ENCODE peak calls at places on chromosomes 12 and 14, in six cellular contexts. One of them, this sample, is unnamed.

GRCh38 chr14:38948576-38948975 is 154.5 kb downstream of the SEC23A start:
- DNase-seq in foreskin fibroblast: no peak
- DNase-seq in AG04450: no peak
- DNase-seq in psoas muscle: no peak
- DNase-seq in choroid plexus epithelial cell: no peak
- DNase-seq in Jurkat, Clone E6-1: no peak
- DNase-seq in this sample: no peak

GRCh38 chr12:84912191-84913142 is at the start of gene SLC6A15:
- DNase-seq in foreskin fibroblast: peak
- DNase-seq in AG04450: no peak
- DNase-seq in psoas muscle: peak
- DNase-seq in choroid plexus epithelial cell: peak
- DNase-seq in Jurkat, Clone E6-1: no peak
- DNase-seq in this sample: peak

GRCh38 chr14:22112004-22112403 is 438.4 kb upstream of the OR4E1 start:
- DNase-seq in foreskin fibroblast: no peak
- DNase-seq in AG04450: no peak
- DNase-seq in psoas muscle: no peak
- DNase-seq in choroid plexus epithelial cell: peak
- DNase-seq in Jurkat, Clone E6-1: no peak
- DNase-seq in this sample: no peak

GRCh38 chr12:75526655-75527511 is 15.5 kb upstream of the KRR1 start:
- DNase-seq in foreskin fibroblast: peak
- DNase-seq in AG04450: peak
- DNase-seq in psoas muscle: no peak
- DNase-seq in choroid plexus epithelial cell: peak
- DNase-seq in Jurkat, Clone E6-1: peak
- DNase-seq in this sample: peak

GRCh38 chr14:73463411-73463810 is 5.1 kb upstream of the NUMB start:
- DNase-seq in foreskin fibroblast: peak
- DNase-seq in AG04450: peak
- DNase-seq in psoas muscle: peak
- DNase-seq in choroid plexus epithelial cell: peak
- DNase-seq in Jurkat, Clone E6-1: peak
- DNase-seq in this sample: peak

GRCh38 chr14:72780771-72781170 is 113.1 kb downstream of the DPF3 start:
- DNase-seq in foreskin fibroblast: peak
- DNase-seq in AG04450: no peak
- DNase-seq in psoas muscle: no peak
- DNase-seq in choroid plexus epithelial cell: peak
- DNase-seq in Jurkat, Clone E6-1: no peak
- DNase-seq in this sample: peak

GRCh38 chr12:67515679-67516363 is 132.7 kb upstream of the DYRK2 start:
- DNase-seq in foreskin fibroblast: no peak
- DNase-seq in AG04450: no peak
- DNase-seq in psoas muscle: no peak
- DNase-seq in choroid plexus epithelial cell: peak
- DNase-seq in Jurkat, Clone E6-1: peak
- DNase-seq in this sample: peak

GRCh38 chr14:62084020-62084419 is 321.8 kb downstream of the SNAPC1 start:
- DNase-seq in foreskin fibroblast: no peak
- DNase-seq in AG04450: no peak
- DNase-seq in psoas muscle: no peak
- DNase-seq in choroid plexus epithelial cell: no peak
- DNase-seq in Jurkat, Clone E6-1: peak
- DNase-seq in this sample: no peak

GRCh38 chr12:66679441-66680069 is 679 bp upstream of the GRIP1 start:
- DNase-seq in foreskin fibroblast: no peak
- DNase-seq in AG04450: no peak
- DNase-seq in psoas muscle: no peak
- DNase-seq in choroid plexus epithelial cell: no peak
- DNase-seq in Jurkat, Clone E6-1: no peak
- DNase-seq in this sample: no peak

GRCh38 chr12:48422060-48422459 is 50.3 kb upstream of the ANP32D start:
- DNase-seq in foreskin fibroblast: no peak
- DNase-seq in AG04450: no peak
- DNase-seq in psoas muscle: no peak
- DNase-seq in choroid plexus epithelial cell: peak
- DNase-seq in Jurkat, Clone E6-1: no peak
- DNase-seq in this sample: peak

GRCh38 chr14:21264025-21264801 is 5.0 kb downstream of the HNRNPC start:
- DNase-seq in foreskin fibroblast: peak
- DNase-seq in AG04450: peak
- DNase-seq in psoas muscle: no peak
- DNase-seq in choroid plexus epithelial cell: peak
- DNase-seq in Jurkat, Clone E6-1: no peak
- DNase-seq in this sample: peak

GRCh38 chr12:47954467-47955045 is 8.8 kb upstream of the TMEM106C start:
- DNase-seq in foreskin fibroblast: no peak
- DNase-seq in AG04450: no peak
- DNase-seq in psoas muscle: no peak
- DNase-seq in choroid plexus epithelial cell: no peak
- DNase-seq in Jurkat, Clone E6-1: peak
- DNase-seq in this sample: peak

GRCh38 chr12:123089125-123089524 is 61.8 kb downstream of the PITPNM2 start:
- DNase-seq in foreskin fibroblast: no peak
- DNase-seq in AG04450: no peak
- DNase-seq in psoas muscle: no peak
- DNase-seq in choroid plexus epithelial cell: no peak
- DNase-seq in Jurkat, Clone E6-1: no peak
- DNase-seq in this sample: no peak

GRCh38 chr12:46101121-46101869 is 110.9 kb upstream of the SCAF11 start:
- DNase-seq in foreskin fibroblast: no peak
- DNase-seq in AG04450: no peak
- DNase-seq in psoas muscle: no peak
- DNase-seq in choroid plexus epithelial cell: no peak
- DNase-seq in Jurkat, Clone E6-1: no peak
- DNase-seq in this sample: no peak

GRCh38 chr12:25054783-25055144 is 105.9 kb upstream of the BCAT1 start:
- DNase-seq in foreskin fibroblast: peak
- DNase-seq in AG04450: no peak
- DNase-seq in psoas muscle: no peak
- DNase-seq in choroid plexus epithelial cell: peak
- DNase-seq in Jurkat, Clone E6-1: no peak
- DNase-seq in this sample: no peak
- H3K4me3 ChIP-seq in foreskin fibroblast: no peak
- H3K4me3 ChIP-seq in AG04450: no peak
- H3K4me3 ChIP-seq in psoas muscle: peak
- H3K4me3 ChIP-seq in choroid plexus epithelial cell: no peak
- H3K4me3 ChIP-seq in Jurkat, Clone E6-1: no peak
- H3K4me3 ChIP-seq in this sample: no peak

GRCh38 chr14:69190191-69190590 is 1.1 kb upstream of the EXD2 start:
- DNase-seq in foreskin fibroblast: no peak
- DNase-seq in AG04450: no peak
- DNase-seq in psoas muscle: no peak
- DNase-seq in choroid plexus epithelial cell: no peak
- DNase-seq in Jurkat, Clone E6-1: no peak
- DNase-seq in this sample: no peak
- H3K4me3 ChIP-seq in foreskin fibroblast: no peak
- H3K4me3 ChIP-seq in AG04450: no peak
- H3K4me3 ChIP-seq in psoas muscle: no peak
- H3K4me3 ChIP-seq in choroid plexus epithelial cell: no peak
- H3K4me3 ChIP-seq in Jurkat, Clone E6-1: no peak
- H3K4me3 ChIP-seq in this sample: no peak

DNA sequence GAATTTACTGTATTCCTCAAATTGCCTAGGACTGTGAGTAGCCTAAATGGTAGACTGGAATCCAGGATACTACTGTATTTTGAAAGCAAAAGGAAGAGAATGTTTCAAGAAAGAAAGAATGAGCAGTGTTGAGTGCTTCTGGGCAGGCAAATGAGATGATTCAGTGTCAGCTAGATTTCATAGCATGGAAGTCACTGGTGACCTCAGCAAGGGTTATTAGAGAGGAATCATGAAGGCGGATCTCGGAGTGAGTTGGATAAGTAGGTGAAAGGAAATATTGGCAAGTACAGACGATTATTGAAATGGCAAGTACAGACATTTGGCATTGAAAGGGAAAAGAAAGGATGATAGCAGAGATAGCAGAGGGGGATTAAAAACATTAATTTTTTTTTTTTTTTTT is 27.1 kb downstream of the VRK1 start:
- DNase-seq in foreskin fibroblast: peak
- DNase-seq in AG04450: peak
- DNase-seq in psoas muscle: no peak
- DNase-seq in choroid plexus epithelial cell: peak
- DNase-seq in Jurkat, Clone E6-1: no peak
- DNase-seq in this sample: peak
- H3K4me3 ChIP-seq in foreskin fibroblast: no peak
- H3K4me3 ChIP-seq in AG04450: peak
- H3K4me3 ChIP-seq in psoas muscle: no peak
- H3K4me3 ChIP-seq in choroid plexus epithelial cell: no peak
- H3K4me3 ChIP-seq in Jurkat, Clone E6-1: no peak
- H3K4me3 ChIP-seq in this sample: no peak

GRCh38 chr12:62861157-62861535 is 73.8 kb downstream of the PPM1H start:
- DNase-seq in foreskin fibroblast: no peak
- DNase-seq in AG04450: no peak
- DNase-seq in psoas muscle: no peak
- DNase-seq in choroid plexus epithelial cell: no peak
- DNase-seq in Jurkat, Clone E6-1: no peak
- DNase-seq in this sample: no peak
- H3K4me3 ChIP-seq in foreskin fibroblast: no peak
- H3K4me3 ChIP-seq in AG04450: no peak
- H3K4me3 ChIP-seq in psoas muscle: peak
- H3K4me3 ChIP-seq in choroid plexus epithelial cell: no peak
- H3K4me3 ChIP-seq in Jurkat, Clone E6-1: no peak
- H3K4me3 ChIP-seq in this sample: no peak

DNA sequence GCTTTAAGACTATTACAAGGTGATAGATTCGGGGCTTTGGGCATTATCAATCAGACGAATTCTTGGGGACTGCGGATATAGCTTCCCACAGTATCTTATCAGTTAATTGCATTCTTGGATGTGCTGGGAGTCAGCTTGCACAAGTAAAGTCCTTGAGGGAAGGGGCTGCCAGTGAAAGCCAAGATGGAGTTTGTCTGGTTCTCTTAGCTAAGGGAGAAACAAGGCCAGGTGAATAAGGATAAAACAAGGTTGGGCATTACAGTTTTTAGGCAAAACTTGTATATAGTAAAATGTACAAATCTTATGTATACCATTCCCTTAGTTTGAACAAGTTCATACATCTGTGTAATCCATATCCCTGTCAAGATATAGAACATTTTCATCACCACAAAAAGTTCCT is 5.5 kb downstream of the FBXO34 start:
- DNase-seq in foreskin fibroblast: no peak
- DNase-seq in AG04450: no peak
- DNase-seq in psoas muscle: no peak
- DNase-seq in choroid plexus epithelial cell: no peak
- DNase-seq in Jurkat, Clone E6-1: no peak
- DNase-seq in this sample: no peak
- H3K4me3 ChIP-seq in foreskin fibroblast: no peak
- H3K4me3 ChIP-seq in AG04450: no peak
- H3K4me3 ChIP-seq in psoas muscle: no peak
- H3K4me3 ChIP-seq in choroid plexus epithelial cell: no peak
- H3K4me3 ChIP-seq in Jurkat, Clone E6-1: no peak
- H3K4me3 ChIP-seq in this sample: no peak

DNA sequence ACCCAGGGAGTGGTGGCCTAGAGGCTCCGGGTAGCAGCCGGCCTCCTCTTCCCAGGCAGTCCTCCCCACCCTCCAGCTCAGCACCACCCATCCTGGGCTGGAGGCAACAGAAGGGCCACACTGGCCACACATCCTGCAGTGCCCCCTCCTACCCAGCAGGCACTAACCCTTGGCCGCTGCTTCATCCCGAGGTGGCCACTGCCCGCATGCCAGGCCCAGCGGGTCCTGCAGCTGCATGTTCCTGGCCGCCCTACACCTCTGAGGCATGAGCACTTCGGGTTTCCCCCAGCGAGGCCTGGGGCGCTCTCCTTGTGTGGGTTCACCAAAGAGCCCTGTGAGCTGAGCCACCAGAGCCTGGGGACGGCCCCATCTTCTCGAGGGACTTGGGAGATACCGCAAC is 61.4 kb downstream of the CCNK start:
- DNase-seq in foreskin fibroblast: no peak
- DNase-seq in AG04450: no peak
- DNase-seq in psoas muscle: no peak
- DNase-seq in choroid plexus epithelial cell: no peak
- DNase-seq in Jurkat, Clone E6-1: no peak
- DNase-seq in this sample: no peak
- H3K4me3 ChIP-seq in foreskin fibroblast: no peak
- H3K4me3 ChIP-seq in AG04450: no peak
- H3K4me3 ChIP-seq in psoas muscle: no peak
- H3K4me3 ChIP-seq in choroid plexus epithelial cell: no peak
- H3K4me3 ChIP-seq in Jurkat, Clone E6-1: no peak
- H3K4me3 ChIP-seq in this sample: no peak

This sample was measured in fibroblast of villous mesenchyme.